ENCODE peak calls at places on chromosomes 2 and 18, in eight cellular contexts. S, Y, G, J, M, E, V and N are unnamed samples.
A peak's percentile ranks its signal among the peaks of the same experiment; 100 is the strongest.

GRCh38 chr2:69689969-69690368 is 46.4 kb upstream of the AAK1 start:
- DNase-seq in S (no peak), Y (no peak), G (no peak), J (no peak), M (no peak), E (no peak), V (no peak), N (no peak)

GRCh38 chr18:5294618-5295230 is 802 bp downstream of the ZBTB14 start:
- DNase-seq in S (peak; percentile 47), Y (no peak), G (peak; percentile 61), J (peak; percentile 51), M (no peak), E (peak; percentile 66), V (no peak), N (peak; percentile 56)

GRCh38 chr18:2641638-2642037 is 13.9 kb upstream of the SMCHD1 start:
- DNase-seq in S (peak; percentile 30), Y (no peak), G (no peak), J (no peak), M (no peak), E (no peak), V (no peak), N (peak; percentile 41)

GRCh38 chr2:68870215-68870614 is 982 bp downstream of the BMP10 start:
- DNase-seq in S (peak; percentile 26), Y (no peak), G (no peak), J (no peak), M (no peak), E (no peak), V (no peak), N (no peak)

GRCh38 chr2:95049961-95050360 is 24.5 kb downstream of the MAL start:
- DNase-seq in S (no peak), Y (no peak), G (no peak), J (no peak), M (no peak), E (no peak), V (no peak), N (no peak)

GRCh38 chr2:11571170-11571569 is 37.3 kb downstream of the GREB1 start:
- DNase-seq in S (no peak), Y (no peak), G (no peak), J (no peak), M (no peak), E (no peak), V (no peak), N (no peak)

GRCh38 chr2:66698879-66699278 is 264.0 kb downstream of the MEIS1 start:
- DNase-seq in S (no peak), Y (no peak), G (no peak), J (no peak), M (no peak), E (no peak), V (no peak), N (no peak)

GRCh38 chr2:239318790-239319189 is 82.0 kb downstream of the HDAC4 start:
- DNase-seq in S (peak; percentile 40), Y (no peak), G (peak; percentile 36), J (no peak), M (no peak), E (no peak), V (no peak), N (peak; percentile 46)

GRCh38 chr2:238270606-238271005 is 17.8 kb downstream of the PER2 start:
- DNase-seq in S (no peak), Y (no peak), G (no peak), J (no peak), M (no peak), E (no peak), V (no peak), N (no peak)

GRCh38 chr2:64018715-64019082 is 529 bp downstream of the VPS54 start:
- DNase-seq in S (peak; percentile 43), Y (no peak), G (peak; percentile 53), J (peak; percentile 32), M (no peak), E (peak; percentile 52), V (no peak), N (peak; percentile 53)

GRCh38 chr2:9594361-9595063 is 36.3 kb downstream of the YWHAQ start:
- DNase-seq in S (peak; percentile 96), Y (peak; percentile 97), G (peak; percentile 84), J (peak; percentile 97), M (peak; percentile 12), E (peak; percentile 97), V (peak; percentile 67), N (peak; percentile 92)

GRCh38 chr2:85959826-85960225 is 71.0 kb upstream of the ST3GAL5 start:
- DNase-seq in S (no peak), Y (no peak), G (no peak), J (no peak), M (no peak), E (no peak), V (no peak), N (no peak)

GRCh38 chr18:35602193-35602820 is 20.8 kb downstream of the GALNT1 start:
- DNase-seq in S (no peak), Y (no peak), G (no peak), J (no peak), M (no peak), E (no peak), V (no peak), N (no peak)

GRCh38 chr2:133992454-133992853 is 261.4 kb upstream of the MGAT5 start:
- DNase-seq in S (no peak), Y (no peak), G (no peak), J (no peak), M (no peak), E (no peak), V (no peak), N (no peak)

GRCh38 chr2:5803547-5803946 is 111.4 kb downstream of the SOX11 start:
- DNase-seq in S (no peak), Y (no peak), G (peak; percentile 77), J (peak; percentile 81), M (no peak), E (peak; percentile 86), V (no peak), N (no peak)

GRCh38 chr2:165778653-165779451 is 15.2 kb downstream of the GALNT3 start:
- DNase-seq in S (peak; percentile 21), Y (no peak), G (no peak), J (no peak), M (no peak), E (no peak), V (no peak), N (peak; percentile 14)

GRCh38 chr2:70121627-70122372 is 34.5 kb downstream of the PCBP1 start:
- DNase-seq in S (no peak), Y (no peak), G (no peak), J (no peak), M (no peak), E (no peak), V (no peak), N (no peak)

GRCh38 chr2:138777996-138778395 is 2.2 kb downstream of the NXPH2 start:
- DNase-seq in S (no peak), Y (peak; percentile 7), G (peak; percentile 27), J (peak; percentile 57), M (no peak), E (peak; percentile 73), V (no peak), N (peak; percentile 22)

GRCh38 chr2:138782378-138782777 is 2.2 kb upstream of the NXPH2 start:
- DNase-seq in S (no peak), Y (no peak), G (no peak), J (no peak), M (no peak), E (no peak), V (no peak), N (no peak)

GRCh38 chr2:138780908-138781307 is 718 bp upstream of the NXPH2 start:
- DNase-seq in S (no peak), Y (no peak), G (no peak), J (no peak), M (no peak), E (no peak), V (no peak), N (no peak)

GRCh38 chr2:138779451-138780440 is at the start of gene NXPH2:
- DNase-seq in S (peak; percentile 3), Y (no peak), G (no peak), J (no peak), M (no peak), E (peak; percentile 21), V (no peak), N (no peak)

DNA sequence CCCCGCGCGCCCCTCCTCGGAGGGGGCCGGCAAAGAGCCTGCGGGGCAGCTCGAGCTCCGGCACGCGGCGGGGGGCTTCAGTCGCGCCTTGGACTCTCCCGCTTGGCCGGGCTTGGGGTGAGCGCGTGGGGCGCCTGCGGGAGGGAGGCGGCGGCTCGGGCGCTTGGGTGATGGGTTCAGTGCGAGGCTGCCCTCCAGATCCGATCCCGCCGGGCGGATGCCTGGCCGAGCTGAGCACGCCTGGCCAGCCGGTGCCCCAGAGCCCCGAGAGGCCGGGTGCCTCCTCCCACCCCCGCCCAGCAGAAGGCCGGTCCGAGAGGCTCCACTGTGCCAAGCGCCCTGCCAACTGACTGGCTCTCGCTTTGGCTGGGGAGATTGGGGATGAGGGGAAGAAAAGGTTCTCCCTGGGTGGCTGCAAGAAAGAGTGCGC is 276 bp upstream of the NXPH2 start:
- DNase-seq in S (no peak), Y (no peak), G (no peak), J (no peak), M (no peak), E (no peak), V (no peak), N (peak; percentile 5)
- H3K4me3 ChIP-seq in S (no peak overlapping the region), Y (peak overlapping the region; percentile 46), G (no peak overlapping the region), J (no peak overlapping the region), M (peak overlapping the region; percentile 65), E (no peak overlapping the region), V (no peak overlapping the region), N (no peak overlapping the region)

GRCh38 chr2:230852113-230852512 is 12.6 kb upstream of the ITM2C start:
- DNase-seq in S (no peak), Y (no peak), G (no peak), J (no peak), M (no peak), E (no peak), V (no peak), N (no peak)

GRCh38 chr2:230846360-230846759 is 18.4 kb upstream of the ITM2C start:
- DNase-seq in S (no peak), Y (no peak), G (no peak), J (no peak), M (no peak), E (no peak), V (no peak), N (no peak)

GRCh38 chr2:230847883-230848388 is 16.8 kb upstream of the ITM2C start:
- DNase-seq in S (peak; percentile 77), Y (no peak), G (peak; percentile 82), J (peak; percentile 59), M (peak; percentile 67), E (peak; percentile 74), V (peak; percentile 34), N (peak; percentile 89)

GRCh38 chr2:230850358-230850658 is 14.4 kb upstream of the ITM2C start:
- DNase-seq in S (no peak), Y (no peak), G (no peak), J (no peak), M (no peak), E (no peak), V (no peak), N (no peak)

GRCh38 chr2:230849633-230850357 is 14.9 kb upstream of the ITM2C start:
- DNase-seq in S (peak; percentile 21), Y (no peak), G (no peak), J (no peak), M (no peak), E (no peak), V (no peak), N (peak; percentile 30)
- TF ChIP-seq CTCF in S (peak; percentile 69), Y (peak; percentile 77), G (peak; percentile 86), J (peak; percentile 60), M (peak; percentile 89), E (peak; percentile 65), V (peak; percentile 84), N (peak; percentile 89)

GRCh38 chr2:46700435-46700834 is 215.2 kb downstream of the MCFD2 start:
- DNase-seq in S (no peak), Y (no peak), G (no peak), J (no peak), M (no peak), E (no peak), V (no peak), N (no peak)
- H3K4me3 ChIP-seq in S (peak overlapping the region; percentile 92), Y (peak overlapping the region; percentile 91), G (peak overlapping the region; percentile 88), J (peak overlapping the region; percentile 94), M (peak overlapping the region; percentile 92), E (peak overlapping the region; percentile 61), V (peak overlapping the region; percentile 98), N (peak overlapping the region; percentile 89)

GRCh38 chr18:60411715-60412114 is 39.1 kb upstream of the MC4R start:
- DNase-seq in S (no peak), Y (no peak), G (no peak), J (no peak), M (no peak), E (no peak), V (no peak), N (no peak)
- TF ChIP-seq CTCF in S (no peak), Y (peak; percentile 33), G (peak; percentile 27), J (no peak), M (no peak), E (no peak), V (peak; percentile 14), N (no peak)